ENCODE peak calls at places on chromosomes 4 and X, in five cellular contexts. A is amygdala, R is DMS153, Q is H4, X is BJ. U is an unnamed sample.

GRCh38 chr4:187179086-187180070 is 455.7 kb upstream of the FAT1 start:
- DNase-seq in A (no peak), R (no peak), Q (no peak), X (no peak), U (no peak)

GRCh38 chrX:148500428-148501120 is at the start of gene AFF2:
- DNase-seq in A (no peak), R (no peak), Q (no peak), X (no peak), U (no peak)

GRCh38 chr4:39526810-39527295 is 386 bp downstream of the UGDH start:
- DNase-seq in A (no peak), R (no peak), Q (peak), X (no peak), U (no peak)

GRCh38 chrX:44621088-44621487 is 78.4 kb upstream of the FUNDC1 start:
- DNase-seq in A (no peak), R (no peak), Q (no peak), X (no peak), U (no peak)

GRCh38 chr4:82761249-82761648 is 37.3 kb downstream of the SCD5 start:
- DNase-seq in A (no peak), R (no peak), Q (no peak), X (no peak), U (no peak)

GRCh38 chrX:40207626-40208025 is 109.9 kb upstream of the BCOR start:
- DNase-seq in A (no peak), R (no peak), Q (peak), X (no peak), U (no peak)

GRCh38 chr4:71602271-71602890 is 181.5 kb downstream of the GC start:
- DNase-seq in A (no peak), R (no peak), Q (peak), X (no peak), U (peak)

GRCh38 chr4:80036949-80037348 is 36.1 kb downstream of the ANTXR2 start:
- DNase-seq in A (no peak), R (no peak), Q (no peak), X (peak), U (peak)

GRCh38 chr4:186622788-186623464 is 67.6 kb upstream of the MTNR1A start:
- DNase-seq in A (no peak), R (no peak), Q (no peak), X (peak), U (peak)

GRCh38 chr4:112951362-112951962 is 98.0 kb upstream of the ANK2 start:
- DNase-seq in A (no peak), R (no peak), Q (no peak), X (no peak), U (no peak)

GRCh38 chrX:54413753-54414152 is 26.5 kb upstream of the TSR2 start:
- DNase-seq in A (no peak), R (no peak), Q (no peak), X (no peak), U (no peak)

GRCh38 chr4:119035941-119036737 is 99.5 kb upstream of the MYOZ2 start:
- DNase-seq in A (no peak), R (no peak), Q (no peak), X (no peak), U (no peak)

GRCh38 chrX:152865232-152865920 is 32.5 kb upstream of the ZNF185 start:
- DNase-seq in A (no peak), R (no peak), Q (no peak), X (no peak), U (no peak)

GRCh38 chr4:14334166-14334565 is 668.1 kb upstream of the CPEB2 start:
- DNase-seq in A (no peak), R (no peak), Q (no peak), X (no peak), U (no peak)

GRCh38 chr4:35966558-35966957 is 277.8 kb downstream of the ARAP2 start:
- DNase-seq in A (no peak), R (no peak), Q (no peak), X (no peak), U (no peak)

GRCh38 chr4:6568689-6569332 is 6.2 kb upstream of the MAN2B2 start:
- DNase-seq in A (no peak), R (no peak), Q (peak), X (no peak), U (no peak)

GRCh38 chr4:89357787-89358186 is 50.2 kb upstream of the GPRIN3 start:
- DNase-seq in A (no peak), R (no peak), Q (no peak), X (no peak), U (peak)

GRCh38 chr4:136369073-136369472 is 1163.2 kb downstream of the PCDH18 start:
- DNase-seq in A (no peak), R (no peak), Q (peak), X (no peak), U (no peak)

U was measured in trophoblast cell.